ENCODE peak calls at places on chromosomes 7 and 10, in ten cellular contexts. One of them, this sample, is unnamed.
A peak's percentile ranks its signal among the peaks of the same experiment; 100 is the strongest.

GRCh38 chr10:97705006-97705670 is 8.4 kb upstream of the MARVELD1 start:
- DNase-seq in cardiac muscle cell: no peak
- DNase-seq in CD8-positive, alpha-beta T cell: no peak
- DNase-seq in upper lobe of right lung: no peak
- DNase-seq in H9: no peak
- DNase-seq in BE2C: no peak
- DNase-seq in GM06990: no peak
- DNase-seq in fibroblast of lung: no peak
- DNase-seq in sigmoid colon: no peak
- DNase-seq in body of pancreas: no peak
- DNase-seq in this sample: no peak

GRCh38 chr10:122245897-122246296 is 25.2 kb upstream of the BTBD16 start:
- DNase-seq in cardiac muscle cell: no peak
- DNase-seq in CD8-positive, alpha-beta T cell: no peak
- DNase-seq in upper lobe of right lung: no peak
- DNase-seq in H9: no peak
- DNase-seq in BE2C: no peak
- DNase-seq in GM06990: no peak
- DNase-seq in fibroblast of lung: no peak
- DNase-seq in sigmoid colon: peak; percentile 25
- DNase-seq in body of pancreas: no peak
- DNase-seq in this sample: no peak

GRCh38 chr7:130632111-130632510 is 36.4 kb downstream of the COPG2 start:
- DNase-seq in cardiac muscle cell: no peak
- DNase-seq in CD8-positive, alpha-beta T cell: no peak
- DNase-seq in upper lobe of right lung: no peak
- DNase-seq in H9: no peak
- DNase-seq in BE2C: no peak
- DNase-seq in GM06990: no peak
- DNase-seq in fibroblast of lung: peak; percentile 26
- DNase-seq in sigmoid colon: no peak
- DNase-seq in body of pancreas: no peak
- DNase-seq in this sample: no peak

GRCh38 chr10:129809431-129809830 is 154.6 kb downstream of the EBF3 start:
- DNase-seq in cardiac muscle cell: no peak
- DNase-seq in CD8-positive, alpha-beta T cell: no peak
- DNase-seq in upper lobe of right lung: no peak
- DNase-seq in H9: no peak
- DNase-seq in BE2C: no peak
- DNase-seq in GM06990: no peak
- DNase-seq in fibroblast of lung: no peak
- DNase-seq in sigmoid colon: no peak
- DNase-seq in body of pancreas: no peak
- DNase-seq in this sample: no peak

GRCh38 chr10:125084191-125085186 is 75.9 kb downstream of the CTBP2 start:
- DNase-seq in cardiac muscle cell: no peak
- DNase-seq in CD8-positive, alpha-beta T cell: no peak
- DNase-seq in upper lobe of right lung: peak; percentile 62
- DNase-seq in H9: peak; percentile 81
- DNase-seq in BE2C: no peak
- DNase-seq in GM06990: no peak
- DNase-seq in fibroblast of lung: peak; percentile 92
- DNase-seq in sigmoid colon: peak; percentile 65
- DNase-seq in body of pancreas: peak; percentile 98
- DNase-seq in this sample: no peak

GRCh38 chr10:49426490-49427360 is 30.8 kb upstream of the DRGX start:
- DNase-seq in cardiac muscle cell: no peak
- DNase-seq in CD8-positive, alpha-beta T cell: no peak
- DNase-seq in upper lobe of right lung: no peak
- DNase-seq in H9: no peak
- DNase-seq in BE2C: no peak
- DNase-seq in GM06990: no peak
- DNase-seq in fibroblast of lung: no peak
- DNase-seq in sigmoid colon: no peak
- DNase-seq in body of pancreas: no peak
- DNase-seq in this sample: no peak

GRCh38 chr7:26308551-26308950 is 16.9 kb downstream of the SNX10 start:
- DNase-seq in cardiac muscle cell: no peak
- DNase-seq in CD8-positive, alpha-beta T cell: no peak
- DNase-seq in upper lobe of right lung: no peak
- DNase-seq in H9: no peak
- DNase-seq in BE2C: no peak
- DNase-seq in GM06990: no peak
- DNase-seq in fibroblast of lung: no peak
- DNase-seq in sigmoid colon: no peak
- DNase-seq in body of pancreas: no peak
- DNase-seq in this sample: no peak

GRCh38 chr10:49656845-49657493 is 22.5 kb upstream of the C10orf53 start:
- DNase-seq in cardiac muscle cell: no peak
- DNase-seq in CD8-positive, alpha-beta T cell: no peak
- DNase-seq in upper lobe of right lung: no peak
- DNase-seq in H9: no peak
- DNase-seq in BE2C: no peak
- DNase-seq in GM06990: no peak
- DNase-seq in fibroblast of lung: no peak
- DNase-seq in sigmoid colon: no peak
- DNase-seq in body of pancreas: no peak
- DNase-seq in this sample: no peak

GRCh38 chr7:94481246-94481645 is 28.4 kb upstream of the CASD1 start:
- DNase-seq in cardiac muscle cell: no peak
- DNase-seq in CD8-positive, alpha-beta T cell: no peak
- DNase-seq in upper lobe of right lung: no peak
- DNase-seq in H9: no peak
- DNase-seq in BE2C: no peak
- DNase-seq in GM06990: no peak
- DNase-seq in fibroblast of lung: no peak
- DNase-seq in sigmoid colon: no peak
- DNase-seq in body of pancreas: no peak
- DNase-seq in this sample: no peak
- TF ChIP-seq CTCF in cardiac muscle cell: no peak
- TF ChIP-seq CTCF in CD8-positive, alpha-beta T cell: no peak
- TF ChIP-seq CTCF in upper lobe of right lung: no peak
- TF ChIP-seq CTCF in H9: no peak
- TF ChIP-seq CTCF in BE2C: no peak
- TF ChIP-seq CTCF in GM06990: no peak
- TF ChIP-seq CTCF in fibroblast of lung: no peak
- TF ChIP-seq CTCF in sigmoid colon: no peak
- TF ChIP-seq CTCF in body of pancreas: no peak
- TF ChIP-seq CTCF in this sample: no peak

GRCh38 chr7:36129048-36129534 is 24.0 kb upstream of the EEPD1 start:
- DNase-seq in cardiac muscle cell: no peak
- DNase-seq in CD8-positive, alpha-beta T cell: no peak
- DNase-seq in upper lobe of right lung: no peak
- DNase-seq in H9: no peak
- DNase-seq in BE2C: no peak
- DNase-seq in GM06990: no peak
- DNase-seq in fibroblast of lung: peak; percentile 94
- DNase-seq in sigmoid colon: no peak
- DNase-seq in body of pancreas: peak; percentile 75
- DNase-seq in this sample: no peak

GRCh38 chr7:36131499-36131898 is 21.6 kb upstream of the EEPD1 start:
- DNase-seq in cardiac muscle cell: no peak
- DNase-seq in CD8-positive, alpha-beta T cell: no peak
- DNase-seq in upper lobe of right lung: no peak
- DNase-seq in H9: no peak
- DNase-seq in BE2C: no peak
- DNase-seq in GM06990: no peak
- DNase-seq in fibroblast of lung: no peak
- DNase-seq in sigmoid colon: no peak
- DNase-seq in body of pancreas: no peak
- DNase-seq in this sample: no peak

GRCh38 chr7:36130236-36130945 is 22.7 kb upstream of the EEPD1 start:
- DNase-seq in cardiac muscle cell: no peak
- DNase-seq in CD8-positive, alpha-beta T cell: no peak
- DNase-seq in upper lobe of right lung: no peak
- DNase-seq in H9: no peak
- DNase-seq in BE2C: no peak
- DNase-seq in GM06990: no peak
- DNase-seq in fibroblast of lung: no peak
- DNase-seq in sigmoid colon: no peak
- DNase-seq in body of pancreas: no peak
- DNase-seq in this sample: no peak

GRCh38 chr7:36131026-36131425 is 22.0 kb upstream of the EEPD1 start:
- DNase-seq in cardiac muscle cell: no peak
- DNase-seq in CD8-positive, alpha-beta T cell: no peak
- DNase-seq in upper lobe of right lung: no peak
- DNase-seq in H9: no peak
- DNase-seq in BE2C: no peak
- DNase-seq in GM06990: no peak
- DNase-seq in fibroblast of lung: no peak
- DNase-seq in sigmoid colon: no peak
- DNase-seq in body of pancreas: no peak
- DNase-seq in this sample: no peak

GRCh38 chr7:36132025-36132424 is 21.0 kb upstream of the EEPD1 start:
- DNase-seq in cardiac muscle cell: no peak
- DNase-seq in CD8-positive, alpha-beta T cell: no peak
- DNase-seq in upper lobe of right lung: no peak
- DNase-seq in H9: no peak
- DNase-seq in BE2C: no peak
- DNase-seq in GM06990: no peak
- DNase-seq in fibroblast of lung: no peak
- DNase-seq in sigmoid colon: no peak
- DNase-seq in body of pancreas: no peak
- DNase-seq in this sample: no peak
- TF ChIP-seq CTCF in cardiac muscle cell: no peak
- TF ChIP-seq CTCF in CD8-positive, alpha-beta T cell: no peak
- TF ChIP-seq CTCF in upper lobe of right lung: no peak
- TF ChIP-seq CTCF in H9: peak; percentile 20
- TF ChIP-seq CTCF in BE2C: no peak
- TF ChIP-seq CTCF in GM06990: no peak
- TF ChIP-seq CTCF in fibroblast of lung: no peak
- TF ChIP-seq CTCF in sigmoid colon: no peak
- TF ChIP-seq CTCF in body of pancreas: no peak
- TF ChIP-seq CTCF in this sample: no peak

DNA sequence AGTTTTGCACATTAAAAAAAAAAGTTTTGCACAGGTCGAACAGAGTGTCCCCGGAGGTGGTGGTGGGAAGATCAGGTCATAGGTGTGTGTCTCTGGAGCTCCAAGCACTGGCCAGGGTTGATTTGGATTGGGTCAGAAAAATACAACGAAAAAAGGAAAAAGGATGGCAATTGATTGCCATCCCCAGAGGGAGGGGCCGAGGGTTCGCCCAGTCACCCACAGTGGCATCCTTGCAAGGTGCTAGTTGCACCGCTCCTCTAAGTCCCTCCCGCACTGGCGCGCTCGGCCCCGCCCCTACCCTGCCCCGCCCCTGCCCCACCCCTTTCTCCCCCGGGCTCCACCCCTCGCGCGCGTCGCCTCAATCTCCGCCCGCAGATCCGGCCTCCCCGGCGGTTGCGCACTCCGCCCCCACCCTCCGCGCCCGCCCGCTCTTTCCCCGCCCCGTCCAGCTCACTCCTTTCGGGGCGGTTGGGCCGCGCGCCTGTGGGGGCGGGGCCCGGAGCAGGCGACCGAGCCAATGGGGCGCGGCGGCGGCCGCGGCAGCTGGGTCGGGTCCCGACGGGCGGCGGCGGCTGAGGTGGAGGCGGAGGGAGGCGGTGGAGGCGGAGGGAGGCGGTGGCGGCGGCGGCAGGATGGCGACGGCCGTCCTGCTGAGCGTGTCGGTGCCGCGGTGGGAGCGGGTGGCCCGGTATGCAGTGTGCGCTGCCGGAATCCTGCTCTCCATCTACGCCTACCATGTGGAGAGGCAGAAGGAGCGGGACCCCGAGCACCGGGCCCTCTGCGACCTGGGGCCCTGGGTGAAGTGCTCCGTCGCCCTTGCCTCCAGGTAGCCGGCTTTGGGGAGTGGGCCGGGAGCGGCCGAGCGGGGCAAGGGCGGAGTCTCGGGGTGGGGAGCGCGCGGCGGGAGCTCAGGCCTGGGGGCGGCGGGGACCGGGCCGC is 31.5 kb upstream of the ERV3-1 start:
- DNase-seq in cardiac muscle cell: peak; percentile 94
- DNase-seq in CD8-positive, alpha-beta T cell: peak; percentile 87
- DNase-seq in upper lobe of right lung: peak; percentile 98
- DNase-seq in H9: peak; percentile 97
- DNase-seq in BE2C: peak; percentile 95
- DNase-seq in GM06990: peak; percentile 93
- DNase-seq in fibroblast of lung: peak; percentile 90
- DNase-seq in sigmoid colon: peak; percentile 96
- DNase-seq in body of pancreas: peak; percentile 95
- DNase-seq in this sample: peak; percentile 98
- TF ChIP-seq CTCF in cardiac muscle cell: no peak
- TF ChIP-seq CTCF in CD8-positive, alpha-beta T cell: peak; percentile 16
- TF ChIP-seq CTCF in upper lobe of right lung: no peak
- TF ChIP-seq CTCF in H9: peak; percentile 47
- TF ChIP-seq CTCF in BE2C: peak; percentile 18
- TF ChIP-seq CTCF in GM06990: no peak
- TF ChIP-seq CTCF in fibroblast of lung: no peak
- TF ChIP-seq CTCF in sigmoid colon: no peak
- TF ChIP-seq CTCF in body of pancreas: no peak
- TF ChIP-seq CTCF in this sample: no peak

GRCh38 chr10:28797904-28798371 is 120.6 kb downstream of the BAMBI start:
- DNase-seq in cardiac muscle cell: no peak
- DNase-seq in CD8-positive, alpha-beta T cell: no peak
- DNase-seq in upper lobe of right lung: no peak
- DNase-seq in H9: no peak
- DNase-seq in BE2C: no peak
- DNase-seq in GM06990: no peak
- DNase-seq in fibroblast of lung: peak; percentile 11
- DNase-seq in sigmoid colon: no peak
- DNase-seq in body of pancreas: no peak
- DNase-seq in this sample: no peak
- TF ChIP-seq CTCF in cardiac muscle cell: peak; percentile 40
- TF ChIP-seq CTCF in CD8-positive, alpha-beta T cell: no peak
- TF ChIP-seq CTCF in upper lobe of right lung: no peak
- TF ChIP-seq CTCF in H9: no peak
- TF ChIP-seq CTCF in BE2C: peak; percentile 1
- TF ChIP-seq CTCF in GM06990: no peak
- TF ChIP-seq CTCF in fibroblast of lung: no peak
- TF ChIP-seq CTCF in sigmoid colon: no peak
- TF ChIP-seq CTCF in body of pancreas: no peak
- TF ChIP-seq CTCF in this sample: peak; percentile 31

GRCh38 chr7:34075543-34075942 is 170.2 kb downstream of the BMPER start:
- DNase-seq in cardiac muscle cell: no peak
- DNase-seq in CD8-positive, alpha-beta T cell: no peak
- DNase-seq in upper lobe of right lung: no peak
- DNase-seq in H9: no peak
- DNase-seq in BE2C: no peak
- DNase-seq in GM06990: no peak
- DNase-seq in fibroblast of lung: no peak
- DNase-seq in sigmoid colon: no peak
- DNase-seq in body of pancreas: no peak
- DNase-seq in this sample: no peak
- TF ChIP-seq CTCF in cardiac muscle cell: no peak
- TF ChIP-seq CTCF in CD8-positive, alpha-beta T cell: no peak
- TF ChIP-seq CTCF in upper lobe of right lung: no peak
- TF ChIP-seq CTCF in H9: no peak
- TF ChIP-seq CTCF in BE2C: no peak
- TF ChIP-seq CTCF in GM06990: no peak
- TF ChIP-seq CTCF in fibroblast of lung: no peak
- TF ChIP-seq CTCF in sigmoid colon: no peak
- TF ChIP-seq CTCF in body of pancreas: no peak
- TF ChIP-seq CTCF in this sample: no peak

GRCh38 chr10:14200645-14201534 is 129.8 kb downstream of the FRMD4A start:
- DNase-seq in cardiac muscle cell: no peak
- DNase-seq in CD8-positive, alpha-beta T cell: no peak
- DNase-seq in upper lobe of right lung: no peak
- DNase-seq in H9: peak; percentile 84
- DNase-seq in BE2C: peak; percentile 9
- DNase-seq in GM06990: no peak
- DNase-seq in fibroblast of lung: no peak
- DNase-seq in sigmoid colon: no peak
- DNase-seq in body of pancreas: peak; percentile 80
- DNase-seq in this sample: no peak
- TF ChIP-seq CTCF in cardiac muscle cell: peak; percentile 41
- TF ChIP-seq CTCF in CD8-positive, alpha-beta T cell: no peak
- TF ChIP-seq CTCF in upper lobe of right lung: peak; percentile 27
- TF ChIP-seq CTCF in H9: peak; percentile 84
- TF ChIP-seq CTCF in BE2C: peak; percentile 33
- TF ChIP-seq CTCF in GM06990: peak; percentile 49
- TF ChIP-seq CTCF in fibroblast of lung: peak; percentile 41
- TF ChIP-seq CTCF in sigmoid colon: no peak
- TF ChIP-seq CTCF in body of pancreas: no peak
- TF ChIP-seq CTCF in this sample: peak; percentile 46

GRCh38 chr7:73522081-73522818 is at the start of gene BAZ1B:
- DNase-seq in cardiac muscle cell: peak; percentile 98
- DNase-seq in CD8-positive, alpha-beta T cell: peak; percentile 92
- DNase-seq in upper lobe of right lung: peak; percentile 99
- DNase-seq in H9: peak; percentile 98
- DNase-seq in BE2C: peak; percentile 99
- DNase-seq in GM06990: peak; percentile 100
- DNase-seq in fibroblast of lung: peak; percentile 99
- DNase-seq in sigmoid colon: peak; percentile 99
- DNase-seq in body of pancreas: peak; percentile 98
- DNase-seq in this sample: peak; percentile 98
- TF ChIP-seq CTCF in cardiac muscle cell: no peak
- TF ChIP-seq CTCF in CD8-positive, alpha-beta T cell: no peak
- TF ChIP-seq CTCF in upper lobe of right lung: peak; percentile 19
- TF ChIP-seq CTCF in H9: peak; percentile 26
- TF ChIP-seq CTCF in BE2C: peak; percentile 18
- TF ChIP-seq CTCF in GM06990: no peak
- TF ChIP-seq CTCF in fibroblast of lung: no peak
- TF ChIP-seq CTCF in sigmoid colon: no peak
- TF ChIP-seq CTCF in body of pancreas: no peak
- TF ChIP-seq CTCF in this sample: peak; percentile 37